ENCODE peak calls at places on chromosomes 13 and 19, in ten cellular contexts. B is mammary epithelial cell, S is IMR-90, O is breast epithelium, H is adrenal gland, I is SK-N-SH, R is OCI-LY7, P is colonic mucosa, Q is tibial nerve, C is neural progenitor cell. E is an unnamed sample. For H3K4me1, the result is how much of the 10 kb centered on the place peaks cover.

GRCh38 chr19:41339936-41340335 is 13.8 kb downstream of the TGFB1 start:
- DNase-seq in B (no peak), S (peak), O (no peak), H (no peak), I (no peak), R (no peak), P (no peak), Q (no peak), C (no peak), E (no peak)

GRCh38 chr13:74930402-74931165 is 551.4 kb downstream of the TBC1D4 start:
- DNase-seq in B (peak), S (peak), O (no peak), H (no peak), I (no peak), R (no peak), P (no peak), Q (no peak), C (no peak), E (no peak)

GRCh38 chr13:107271226-107271625 is 703.3 kb upstream of the ARGLU1 start:
- DNase-seq in B (no peak), S (peak), O (no peak), H (peak), I (peak), R (no peak), P (no peak), Q (no peak), C (peak), E (no peak)

GRCh38 chr13:57631607-57632275 is at the start of gene PCDH17:
- DNase-seq in B (no peak), S (no peak), O (no peak), H (peak), I (peak), R (no peak), P (no peak), Q (no peak), C (peak), E (peak)

GRCh38 chr19:18278521-18279265 is 2.7 kb downstream of the JUND start:
- DNase-seq in B (no peak), S (no peak), O (peak), H (peak), I (no peak), R (peak), P (peak), Q (no peak), C (no peak), E (no peak)

GRCh38 chr19:1343026-1343425 is 40.7 kb upstream of the NDUFS7 start:
- DNase-seq in B (no peak), S (no peak), O (no peak), H (no peak), I (no peak), R (no peak), P (no peak), Q (no peak), C (no peak), E (no peak)

GRCh38 chr13:111929036-111929616 is 137.8 kb upstream of the SOX1 start:
- DNase-seq in B (no peak), S (no peak), O (no peak), H (no peak), I (no peak), R (no peak), P (no peak), Q (no peak), C (no peak), E (no peak)

GRCh38 chr19:44643605-44644390 is at the start of gene PVR:
- DNase-seq in B (peak), S (peak), O (peak), H (peak), I (peak), R (no peak), P (peak), Q (peak), C (peak), E (peak)

GRCh38 chr13:41465215-41465907 is 8.0 kb downstream of the RGCC start:
- DNase-seq in B (peak), S (peak), O (peak), H (peak), I (no peak), R (peak), P (peak), Q (no peak), C (no peak), E (peak)

GRCh38 chr19:10309423-10309822 is at the start of gene ZGLP1:
- DNase-seq in B (no peak), S (no peak), O (no peak), H (no peak), I (no peak), R (no peak), P (no peak), Q (no peak), C (no peak), E (no peak)

GRCh38 chr13:73835138-73835721 is 299.0 kb downstream of the KLF12 start:
- DNase-seq in B (peak), S (peak), O (no peak), H (no peak), I (peak), R (peak), P (no peak), Q (no peak), C (peak), E (no peak)

GRCh38 chr19:44587863-44588752 is 25.3 kb upstream of the IGSF23 start:
- DNase-seq in B (peak), S (peak), O (no peak), H (no peak), I (no peak), R (no peak), P (no peak), Q (no peak), C (no peak), E (no peak)

GRCh38 chr19:18764591-18765051 is 26.5 kb downstream of the COMP start:
- DNase-seq in B (no peak), S (no peak), O (no peak), H (no peak), I (no peak), R (no peak), P (no peak), Q (no peak), C (no peak), E (no peak)

GRCh38 chr13:30865131-30866009 is 40.7 kb upstream of the MEDAG start:
- DNase-seq in B (peak), S (peak), O (peak), H (peak), I (peak), R (peak), P (peak), Q (peak), C (peak), E (peak)

GRCh38 chr13:67120872-67121531 is 109.1 kb downstream of the PCDH9 start:
- DNase-seq in B (peak), S (peak), O (no peak), H (no peak), I (no peak), R (no peak), P (no peak), Q (no peak), C (no peak), E (no peak)

GRCh38 chr13:23159587-23160240 is 21.1 kb upstream of the SGCG start:
- DNase-seq in B (no peak), S (no peak), O (no peak), H (no peak), I (peak), R (no peak), P (no peak), Q (no peak), C (peak), E (no peak)

GRCh38 chr13:27644302-27644701 is 22.6 kb downstream of the POLR1D start:
- DNase-seq in B (peak), S (peak), O (peak), H (peak), I (no peak), R (no peak), P (no peak), Q (no peak), C (no peak), E (no peak)

GRCh38 chr19:15631817-15632216 is 8.9 kb upstream of the CYP4F3 start:
- DNase-seq in B (no peak), S (no peak), O (no peak), H (peak), I (peak), R (peak), P (no peak), Q (no peak), C (peak), E (no peak)

GRCh38 chr19:13955662-13956364 is 3.5 kb downstream of the DCAF15 start:
- DNase-seq in B (no peak), S (no peak), O (no peak), H (no peak), I (no peak), R (no peak), P (no peak), Q (no peak), C (no peak), E (no peak)

GRCh38 chr13:93776936-93777335 is 550.3 kb downstream of the GPC6 start:
- DNase-seq in B (no peak), S (peak), O (no peak), H (no peak), I (no peak), R (no peak), P (no peak), Q (no peak), C (no peak), E (no peak)

GRCh38 chr13:30529085-30529815 is 63.5 kb upstream of the HMGB1 start:
- DNase-seq in B (no peak), S (peak), O (no peak), H (no peak), I (no peak), R (no peak), P (no peak), Q (no peak), C (no peak), E (no peak)

GRCh38 chr13:39892731-39893293 is 237.3 kb downstream of the COG6 start:
- DNase-seq in B (no peak), S (no peak), O (no peak), H (peak), I (peak), R (no peak), P (no peak), Q (no peak), C (no peak), E (no peak)

GRCh38 chr13:74040200-74040599 is 94.0 kb downstream of the KLF12 start:
- DNase-seq in B (no peak), S (peak), O (no peak), H (peak), I (peak), R (peak), P (peak), Q (peak), C (peak), E (no peak)

GRCh38 chr19:50514346-50515167 is 844 bp upstream of the ASPDH start:
- DNase-seq in B (no peak), S (no peak), O (no peak), H (no peak), I (peak), R (no peak), P (no peak), Q (no peak), C (peak), E (no peak)

GRCh38 chr13:28449826-28450773 is 44.8 kb downstream of the FLT1 start:
- DNase-seq in B (no peak), S (no peak), O (no peak), H (no peak), I (no peak), R (no peak), P (no peak), Q (no peak), C (no peak), E (no peak)

GRCh38 chr13:48570225-48570828 is 37.4 kb upstream of the RCBTB2 start:
- DNase-seq in B (no peak), S (no peak), O (no peak), H (peak), I (no peak), R (no peak), P (no peak), Q (no peak), C (no peak), E (no peak)

GRCh38 chr13:94674609-94675348 is 37.6 kb downstream of the SOX21 start:
- DNase-seq in B (peak), S (peak), O (no peak), H (peak), I (peak), R (peak), P (peak), Q (no peak), C (peak), E (no peak)

GRCh38 chr13:50366488-50367174 is 351.4 kb downstream of the KCNRG start:
- DNase-seq in B (no peak), S (no peak), O (no peak), H (no peak), I (peak), R (no peak), P (no peak), Q (no peak), C (no peak), E (no peak)

GRCh38 chr13:50365300-50365682 is 350.0 kb downstream of the KCNRG start:
- DNase-seq in B (no peak), S (no peak), O (no peak), H (no peak), I (no peak), R (peak), P (no peak), Q (no peak), C (no peak), E (no peak)

GRCh38 chr13:50365683-50366391 is 350.6 kb downstream of the KCNRG start:
- DNase-seq in B (peak), S (no peak), O (no peak), H (no peak), I (no peak), R (peak), P (no peak), Q (no peak), C (no peak), E (no peak)

GRCh38 chr13:50370303-50370950 is 355.2 kb downstream of the KCNRG start:
- DNase-seq in B (no peak), S (no peak), O (no peak), H (no peak), I (no peak), R (peak), P (no peak), Q (no peak), C (no peak), E (no peak)

GRCh38 chr13:50369646-50370045 is 354.4 kb downstream of the KCNRG start:
- DNase-seq in B (no peak), S (no peak), O (no peak), H (no peak), I (no peak), R (no peak), P (no peak), Q (no peak), C (no peak), E (no peak)
- H3K27ac ChIP-seq in B (no peak), S (no peak), O (no peak), H (no peak), I (no peak), R (no peak), P (no peak), Q (no peak), C (no peak), E (no peak)

DNA sequence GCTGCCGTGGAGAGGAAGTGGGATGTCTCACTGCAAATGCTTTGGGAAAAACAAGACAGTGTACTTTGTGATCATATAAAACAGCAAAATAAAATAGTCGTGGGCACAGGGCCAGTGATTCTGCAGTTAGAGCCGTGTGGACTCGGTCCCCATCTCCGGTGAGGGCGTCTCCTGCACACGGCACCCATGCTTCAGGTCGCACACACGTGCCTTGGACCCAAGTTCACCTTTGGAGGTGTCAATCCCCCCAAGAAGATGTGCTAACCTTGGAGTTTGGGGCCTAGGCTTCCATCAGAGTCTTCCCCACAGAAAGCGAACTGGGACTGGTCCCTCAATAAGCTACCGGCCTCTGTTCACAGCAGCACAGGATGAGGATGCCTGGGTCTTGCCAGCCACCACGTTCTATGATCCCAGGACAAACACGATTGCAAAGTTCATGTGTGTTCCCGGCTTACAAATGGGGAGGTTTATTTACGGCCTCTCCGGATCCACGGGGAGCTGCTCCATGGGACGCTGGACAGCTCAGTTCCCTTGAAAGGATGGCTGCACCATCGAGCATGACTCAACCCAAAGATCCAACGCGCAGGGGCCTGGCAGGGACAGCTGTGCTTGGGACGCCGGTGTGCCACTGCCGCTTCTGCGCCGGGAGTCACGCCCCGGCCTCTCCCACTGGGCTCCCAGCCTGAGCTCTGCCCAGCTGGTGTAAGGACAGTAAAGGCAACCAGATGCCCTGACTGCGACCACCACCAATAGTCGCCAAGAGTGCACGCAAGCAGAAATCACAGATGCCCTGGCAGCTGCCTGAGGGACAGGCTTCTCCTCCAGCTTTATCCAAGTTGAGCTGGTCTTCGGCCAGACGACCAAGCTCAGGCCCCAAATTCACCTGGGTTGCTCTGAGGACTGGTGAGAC is 8.6 kb downstream of the GAS6 start:
- DNase-seq in B (no peak), S (no peak), O (peak), H (no peak), I (no peak), R (no peak), P (peak), Q (no peak), C (no peak), E (no peak)
- H3K4me1 ChIP-seq in B (under half), S (half or more), O (under half), H (under half), I (under half), R (under half), P (half or more), Q (half or more), C (under half), E (under half)

GRCh38 chr13:76017861-76018556 is 381.9 kb downstream of the LMO7 start:
- DNase-seq in B (no peak), S (no peak), O (no peak), H (no peak), I (no peak), R (no peak), P (no peak), Q (no peak), C (no peak), E (no peak)

GRCh38 chr13:76014618-76015315 is 378.6 kb downstream of the LMO7 start:
- DNase-seq in B (peak), S (peak), O (no peak), H (no peak), I (no peak), R (no peak), P (no peak), Q (no peak), C (no peak), E (no peak)

GRCh38 chr13:76020421-76020955 is 384.4 kb downstream of the LMO7 start:
- DNase-seq in B (no peak), S (no peak), O (no peak), H (no peak), I (no peak), R (no peak), P (no peak), Q (no peak), C (no peak), E (no peak)

GRCh38 chr13:76019421-76020044 is 383.4 kb downstream of the LMO7 start:
- DNase-seq in B (no peak), S (no peak), O (no peak), H (no peak), I (peak), R (peak), P (peak), Q (no peak), C (peak), E (no peak)

DNA sequence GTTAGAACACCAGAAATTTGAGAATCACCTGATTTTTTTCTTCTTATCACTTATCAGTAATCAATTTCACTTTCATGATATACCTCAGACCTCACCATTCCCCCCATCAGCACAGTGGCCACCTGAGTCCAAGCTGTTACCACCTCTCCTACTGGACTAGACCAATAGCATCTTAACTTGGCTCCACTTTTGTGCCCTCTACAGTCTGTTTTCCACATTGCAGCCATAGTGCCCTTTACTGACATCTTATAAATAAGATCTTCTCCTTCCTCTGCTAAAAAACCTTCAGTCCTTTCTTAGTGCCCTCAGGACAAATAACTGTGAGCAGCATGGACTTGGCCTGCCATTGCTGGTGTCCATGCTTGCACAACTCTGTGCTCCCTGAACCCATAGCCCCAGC is 380.7 kb downstream of the LMO7 start:
- DNase-seq in B (peak), S (peak), O (no peak), H (peak), I (peak), R (peak), P (peak), Q (no peak), C (peak), E (no peak)
- TF ChIP-seq CTCF in B (peak), S (peak), O (no peak), H (peak), I (peak), R (peak), P (peak), Q (no peak), C (peak), E (no peak)

GRCh38 chr19:32537626-32538025 is 43.4 kb upstream of the PDCD5 start:
- DNase-seq in B (no peak), S (no peak), O (no peak), H (no peak), I (no peak), R (no peak), P (no peak), Q (no peak), C (peak), E (no peak)
- H3K27ac ChIP-seq in B (no peak), S (no peak), O (no peak), H (no peak), I (no peak), R (no peak), P (no peak), Q (no peak), C (no peak), E (no peak)

GRCh38 chr19:8005534-8006256 is at the start of gene ELAVL1:
- DNase-seq in B (peak), S (peak), O (peak), H (peak), I (peak), R (peak), P (peak), Q (peak), C (peak), E (peak)

GRCh38 chr19:8001651-8001994 is 3.8 kb downstream of the ELAVL1 start:
- DNase-seq in B (no peak), S (no peak), O (no peak), H (no peak), I (no peak), R (no peak), P (no peak), Q (no peak), C (no peak), E (no peak)

GRCh38 chr19:8001995-8002849 is 3.2 kb downstream of the ELAVL1 start:
- DNase-seq in B (peak), S (peak), O (peak), H (peak), I (peak), R (peak), P (peak), Q (peak), C (peak), E (peak)

GRCh38 chr19:8004723-8005513 is 523 bp downstream of the ELAVL1 start:
- DNase-seq in B (no peak), S (peak), O (no peak), H (peak), I (peak), R (peak), P (no peak), Q (no peak), C (no peak), E (no peak)

GRCh38 chr19:8004001-8004400 is 1.4 kb downstream of the ELAVL1 start:
- DNase-seq in B (no peak), S (no peak), O (no peak), H (no peak), I (no peak), R (no peak), P (no peak), Q (no peak), C (no peak), E (no peak)
- H3K4me1 ChIP-seq in B (under half), S (under half), O (under half), H (under half), I (under half), R (under half), P (under half), Q (half or more), C (under half), E (under half)

GRCh38 chr19:58021541-58022282 is 12.1 kb upstream of the ZSCAN1 start:
- DNase-seq in B (peak), S (peak), O (peak), H (peak), I (peak), R (no peak), P (peak), Q (no peak), C (peak), E (peak)
- TF ChIP-seq CTCF in B (peak), S (peak), O (peak), H (peak), I (peak), R (no peak), P (peak), Q (peak), C (peak), E (peak)

DNA sequence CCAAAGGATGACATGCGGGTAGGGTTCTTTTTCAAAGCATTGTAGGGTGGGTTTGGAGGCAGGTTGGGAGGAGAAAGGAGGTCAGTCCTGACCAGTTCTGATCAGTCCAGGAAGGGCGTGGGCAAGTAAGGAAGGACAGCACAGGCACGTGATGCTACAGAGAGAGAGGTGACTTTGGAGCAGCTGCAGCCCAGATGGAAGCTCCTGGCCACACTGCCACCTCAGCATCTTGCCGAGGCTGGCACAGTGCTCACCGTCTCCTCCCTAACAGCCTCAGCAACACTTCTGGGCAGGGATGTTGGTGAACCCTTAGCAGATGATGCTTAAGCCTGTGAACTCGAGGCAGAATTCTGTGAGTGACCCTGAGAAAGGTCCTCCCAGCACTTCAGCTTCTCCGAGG is 155.1 kb downstream of the DCLK1 start:
- DNase-seq in B (no peak), S (no peak), O (no peak), H (no peak), I (no peak), R (no peak), P (no peak), Q (no peak), C (no peak), E (no peak)
- H3K27ac ChIP-seq in B (no peak), S (no peak), O (no peak), H (no peak), I (no peak), R (no peak), P (no peak), Q (no peak), C (no peak), E (no peak)